ENCODE peak calls at places on chromosomes 12 and 14, in nine cellular contexts. U, P, L, I, N, R, V, J and O are unnamed samples.

GRCh38 chr14:92649934-92650545 is 98.4 kb downstream of the LGMN start:
- DNase-seq in L (peak; percentile 99), R (no peak), I (peak; percentile 73), P (no peak), J (peak; percentile 68), N (no peak), V (peak; percentile 35), U (peak; percentile 60), O (peak; percentile 90)

GRCh38 chr12:67382206-67382871 is 113.2 kb downstream of the CAND1 start:
- DNase-seq in L (peak; percentile 40), R (no peak), V (no peak), N (no peak), P (no peak), J (no peak), U (no peak), I (no peak), O (no peak)

GRCh38 chr14:54922598-54922997 is 20.0 kb upstream of the GCH1 start:
- DNase-seq in R (no peak), J (no peak), I (no peak), N (no peak), V (no peak), L (no peak), U (no peak), P (no peak), O (no peak)

GRCh38 chr12:67732857-67733256 is 84.3 kb downstream of the DYRK2 start:
- DNase-seq in L (no peak), N (no peak), I (no peak), J (no peak), P (no peak), V (no peak), R (no peak), U (no peak), O (no peak)

GRCh38 chr12:86634706-86635410 is 378.7 kb upstream of the MGAT4C start:
- DNase-seq in U (no peak), P (no peak), V (no peak), R (no peak), N (no peak), J (no peak), I (no peak), L (peak; percentile 1), O (no peak)

GRCh38 chr12:93857279-93857894 is 180.2 kb downstream of the CRADD start:
- DNase-seq in R (no peak), J (no peak), I (peak; percentile 46), U (peak; percentile 45), P (peak; percentile 39), L (peak; percentile 25), N (no peak), V (no peak), O (no peak)

GRCh38 chr14:58138065-58138718 is 13.8 kb downstream of the ARMH4 start:
- DNase-seq in N (peak; percentile 53), P (no peak), L (no peak), R (no peak), U (no peak), V (no peak), J (no peak), I (no peak), O (no peak)

GRCh38 chr12:32163596-32163995 is 56.9 kb downstream of the BICD1 start:
- DNase-seq in J (no peak), I (no peak), L (no peak), U (no peak), V (no peak), N (no peak), P (no peak), R (no peak), O (no peak)

GRCh38 chr14:66228267-66228970 is 257.8 kb upstream of the CCDC196 start:
- DNase-seq in P (no peak), J (no peak), V (no peak), L (peak; percentile 12), U (peak; percentile 35), R (no peak), I (no peak), N (no peak), O (no peak)

GRCh38 chr14:100547633-100548294 is 39.5 kb downstream of the BEGAIN start:
- DNase-seq in R (peak; percentile 85), U (peak; percentile 56), L (peak; percentile 42), J (no peak), N (peak; percentile 70), I (peak; percentile 63), V (peak; percentile 91), P (no peak), O (no peak)

GRCh38 chr12:77031745-77032144 is 33.6 kb downstream of the E2F7 start:
- DNase-seq in N (no peak), P (no peak), J (no peak), U (no peak), R (no peak), V (no peak), L (peak; percentile 27), I (no peak), O (no peak)

DNA sequence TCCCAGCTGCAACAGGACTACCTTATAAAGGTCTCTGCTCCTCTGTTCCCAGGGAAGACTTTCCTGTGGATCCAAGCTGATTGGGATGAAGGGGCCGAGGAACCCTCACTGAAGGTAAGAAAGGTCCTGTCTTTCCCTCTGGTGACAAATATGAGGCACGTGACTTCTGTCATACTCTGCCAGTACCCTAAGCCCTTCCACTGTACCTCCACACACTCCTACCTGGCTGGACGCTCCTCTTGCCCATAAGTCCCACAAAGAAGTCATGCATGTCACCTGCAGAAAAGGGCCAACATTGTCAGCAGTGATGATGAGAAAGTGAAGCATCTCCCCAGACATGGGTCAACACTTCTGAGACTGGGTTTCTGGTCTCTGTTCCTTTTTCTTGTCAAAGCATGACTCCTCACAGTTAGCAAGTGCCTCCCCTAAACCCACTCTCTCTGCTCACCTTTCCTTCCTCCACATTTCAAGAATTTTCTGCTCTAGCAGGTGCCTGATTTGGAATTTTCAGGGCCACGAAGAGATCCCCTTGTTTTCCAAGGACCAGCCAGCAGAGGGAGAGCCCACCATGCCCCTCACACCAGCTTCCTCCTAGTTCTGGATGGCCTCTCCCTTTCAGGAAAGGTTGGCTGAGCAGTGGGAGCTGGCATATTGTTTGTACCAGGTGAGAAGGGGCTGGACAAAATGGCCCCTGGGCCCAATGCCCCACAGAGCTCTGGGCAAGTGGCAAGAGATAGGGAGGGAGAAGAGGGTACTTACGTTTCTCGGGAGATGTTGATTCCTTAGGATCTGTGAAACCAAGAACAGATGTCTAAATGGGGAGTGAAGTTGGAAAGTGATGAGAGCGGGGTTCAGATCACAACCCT is 3.5 kb downstream of the TAC3 start:
- DNase-seq in R (no peak), P (no peak), N (peak; percentile 15), U (no peak), I (no peak), V (no peak), L (no peak), J (no peak), O (no peak)
- H3K4me1 ChIP-seq in R (peaks cover 24% of the 10 kb centered on the region), P (no peaks in the 10 kb centered on the region), N (peaks cover 5% of the 10 kb centered on the region), U (peaks cover 7% of the 10 kb centered on the region), I (no peaks in the 10 kb centered on the region), V (no peaks in the 10 kb centered on the region), L (peaks cover 11% of the 10 kb centered on the region), J (peaks cover 7% of the 10 kb centered on the region), O (no peaks in the 10 kb centered on the region)

GRCh38 chr14:21241218-21241819 is 27.9 kb downstream of the HNRNPC start:
- DNase-seq in L (peak; percentile 54), J (no peak), V (no peak), U (no peak), R (no peak), P (no peak), N (no peak), I (no peak), O (no peak)
- H3K4me1 ChIP-seq in L (no peaks in the 10 kb centered on the region), J (peaks cover 61% of the 10 kb centered on the region), V (peaks cover 6% of the 10 kb centered on the region), U (peaks cover 47% of the 10 kb centered on the region), R (peaks cover 83% of the 10 kb centered on the region), P (peaks cover 37% of the 10 kb centered on the region), N (no peaks in the 10 kb centered on the region), I (no peaks in the 10 kb centered on the region), O (no peaks in the 10 kb centered on the region)

GRCh38 chr12:6778571-6779550 is 6.5 kb downstream of the LAG3 start:
- DNase-seq in P (peak; percentile 98), U (peak; percentile 97), L (peak; percentile 96), J (peak; percentile 91), R (peak; percentile 84), V (peak; percentile 98), I (peak; percentile 96), N (peak; percentile 96), O (peak; percentile 97)
- H3K4me1 ChIP-seq in P (peaks cover 15% of the 10 kb centered on the region), U (peaks cover 13% of the 10 kb centered on the region), L (peaks cover 17% of the 10 kb centered on the region), J (peaks cover 20% of the 10 kb centered on the region), R (peaks cover 28% of the 10 kb centered on the region), V (peaks cover 23% of the 10 kb centered on the region), I (no peaks in the 10 kb centered on the region), N (peaks cover 3% of the 10 kb centered on the region), O (no peaks in the 10 kb centered on the region)

DNA sequence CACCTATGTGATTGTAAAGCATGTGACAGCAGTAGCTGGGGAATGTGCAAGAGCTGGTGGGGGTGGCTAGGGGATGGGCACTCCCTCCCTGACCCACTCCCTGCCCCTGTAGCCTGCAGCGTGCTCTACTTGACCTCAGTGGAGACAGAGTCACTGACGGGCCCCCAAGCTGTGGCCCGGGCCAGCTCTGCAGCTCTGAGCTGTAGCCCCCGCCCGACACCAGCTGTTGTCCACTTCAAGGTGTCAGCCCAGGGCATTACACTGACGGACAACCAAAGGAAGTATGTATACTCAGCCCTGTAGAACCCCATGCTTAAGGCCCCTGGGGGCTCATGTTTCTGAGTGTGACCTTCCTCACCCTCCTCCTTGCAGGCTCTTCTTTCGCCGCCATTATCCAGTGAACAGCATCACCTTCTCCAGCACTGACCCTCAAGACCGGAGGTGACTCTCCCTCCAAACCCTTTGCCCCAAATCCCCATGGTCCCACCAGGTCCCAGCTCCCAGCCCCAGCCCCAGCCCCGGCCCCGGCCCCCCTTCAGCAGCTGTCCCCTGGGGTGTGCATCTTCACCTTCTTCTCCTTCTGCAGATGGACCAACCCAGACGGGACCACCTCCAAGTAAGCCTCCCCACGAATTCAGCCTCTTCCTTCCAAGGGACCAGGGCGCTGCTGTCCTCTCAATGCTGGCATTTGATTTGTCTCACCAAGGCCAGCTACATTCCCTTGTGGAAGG is 13.3 kb downstream of the TNS2 start:
- DNase-seq in U (peak; percentile 34), R (no peak), V (no peak), J (peak; percentile 14), P (no peak), N (peak; percentile 44), I (peak; percentile 24), L (peak; percentile 3), O (peak; percentile 74)
- H3K4me1 ChIP-seq in U (peaks cover 46% of the 10 kb centered on the region), R (peaks cover 7% of the 10 kb centered on the region), V (peaks cover 15% of the 10 kb centered on the region), J (peaks cover 100% of the 10 kb centered on the region), P (peaks cover 84% of the 10 kb centered on the region), N (no peaks in the 10 kb centered on the region), I (no peaks in the 10 kb centered on the region), L (peaks cover 13% of the 10 kb centered on the region), O (no peaks in the 10 kb centered on the region)

GRCh38 chr12:1591029-1591428 is 3.4 kb downstream of the FBXL14 start:
- DNase-seq in U (no peak), L (no peak), V (peak; percentile 69), R (peak; percentile 56), P (no peak), I (no peak), J (no peak), N (no peak), O (no peak)
- H3K4me1 ChIP-seq in U (peaks cover 62% of the 10 kb centered on the region), L (peaks cover 59% of the 10 kb centered on the region), V (peaks cover 53% of the 10 kb centered on the region), R (peaks cover 63% of the 10 kb centered on the region), P (peaks cover 60% of the 10 kb centered on the region), I (peaks cover 6% of the 10 kb centered on the region), J (peaks cover 78% of the 10 kb centered on the region), N (peaks cover 2% of the 10 kb centered on the region), O (no peaks in the 10 kb centered on the region)